ENCODE peak calls at places on chromosomes 7 and 10, in ten cellular contexts. One of them, this sample, is unnamed.

GRCh38 chr7:134701272-134701671 is 54.6 kb downstream of the BPGM start:
- DNase-seq in IMR-90: peak; percentile 42
- DNase-seq in HFFc6: peak; percentile 50
- DNase-seq in GM10248: peak; percentile 29
- DNase-seq in CD8-positive, alpha-beta T cell: peak; percentile 38
- DNase-seq in ovary: no peak
- DNase-seq in PC-3: peak; percentile 62
- DNase-seq in GM20000: peak; percentile 42
- DNase-seq in GM13977: peak; percentile 50
- DNase-seq in astrocyte: no peak
- DNase-seq in this sample: no peak

GRCh38 chr7:116502201-116503096 is 2.9 kb downstream of the CAV2 start:
- DNase-seq in IMR-90: no peak
- DNase-seq in HFFc6: no peak
- DNase-seq in GM10248: no peak
- DNase-seq in CD8-positive, alpha-beta T cell: no peak
- DNase-seq in ovary: no peak
- DNase-seq in PC-3: no peak
- DNase-seq in GM20000: no peak
- DNase-seq in GM13977: no peak
- DNase-seq in astrocyte: no peak
- DNase-seq in this sample: no peak

GRCh38 chr10:5545778-5546710 is 21.3 kb downstream of the CALML3 start:
- DNase-seq in IMR-90: peak; percentile 97
- DNase-seq in HFFc6: peak; percentile 38
- DNase-seq in GM10248: no peak
- DNase-seq in CD8-positive, alpha-beta T cell: no peak
- DNase-seq in ovary: no peak
- DNase-seq in PC-3: peak; percentile 60
- DNase-seq in GM20000: no peak
- DNase-seq in GM13977: no peak
- DNase-seq in astrocyte: peak; percentile 87
- DNase-seq in this sample: no peak

GRCh38 chr7:6637544-6638229 is 569 bp downstream of the ZNF316 start:
- DNase-seq in IMR-90: peak; percentile 8
- DNase-seq in HFFc6: no peak
- DNase-seq in GM10248: peak; percentile 92
- DNase-seq in CD8-positive, alpha-beta T cell: peak; percentile 68
- DNase-seq in ovary: no peak
- DNase-seq in PC-3: peak; percentile 14
- DNase-seq in GM20000: peak; percentile 97
- DNase-seq in GM13977: peak; percentile 96
- DNase-seq in astrocyte: peak; percentile 6
- DNase-seq in this sample: peak; percentile 68

GRCh38 chr7:36036590-36036989 is 116.5 kb upstream of the EEPD1 start:
- DNase-seq in IMR-90: no peak
- DNase-seq in HFFc6: peak; percentile 12
- DNase-seq in GM10248: no peak
- DNase-seq in CD8-positive, alpha-beta T cell: no peak
- DNase-seq in ovary: no peak
- DNase-seq in PC-3: peak; percentile 66
- DNase-seq in GM20000: no peak
- DNase-seq in GM13977: no peak
- DNase-seq in astrocyte: no peak
- DNase-seq in this sample: no peak

GRCh38 chr10:1411451-1411850 is 325.9 kb downstream of the ADARB2 start:
- DNase-seq in IMR-90: no peak
- DNase-seq in HFFc6: no peak
- DNase-seq in GM10248: no peak
- DNase-seq in CD8-positive, alpha-beta T cell: no peak
- DNase-seq in ovary: no peak
- DNase-seq in PC-3: no peak
- DNase-seq in GM20000: no peak
- DNase-seq in GM13977: no peak
- DNase-seq in astrocyte: no peak
- DNase-seq in this sample: no peak

GRCh38 chr10:5047912-5048628 is 44.4 kb upstream of the AKR1C2 start:
- DNase-seq in IMR-90: peak; percentile 37
- DNase-seq in HFFc6: peak; percentile 15
- DNase-seq in GM10248: no peak
- DNase-seq in CD8-positive, alpha-beta T cell: no peak
- DNase-seq in ovary: no peak
- DNase-seq in PC-3: peak; percentile 49
- DNase-seq in GM20000: no peak
- DNase-seq in GM13977: no peak
- DNase-seq in astrocyte: no peak
- DNase-seq in this sample: no peak

GRCh38 chr7:50564630-50565558 is at the start of gene DDC:
- DNase-seq in IMR-90: no peak
- DNase-seq in HFFc6: no peak
- DNase-seq in GM10248: peak; percentile 2
- DNase-seq in CD8-positive, alpha-beta T cell: no peak
- DNase-seq in ovary: no peak
- DNase-seq in PC-3: no peak
- DNase-seq in GM20000: no peak
- DNase-seq in GM13977: no peak
- DNase-seq in astrocyte: no peak
- DNase-seq in this sample: no peak

GRCh38 chr10:90602815-90603600 is 254.8 kb downstream of the HTR7 start:
- DNase-seq in IMR-90: no peak
- DNase-seq in HFFc6: no peak
- DNase-seq in GM10248: no peak
- DNase-seq in CD8-positive, alpha-beta T cell: no peak
- DNase-seq in ovary: no peak
- DNase-seq in PC-3: peak; percentile 40
- DNase-seq in GM20000: no peak
- DNase-seq in GM13977: no peak
- DNase-seq in astrocyte: peak; percentile 74
- DNase-seq in this sample: no peak

GRCh38 chr7:127873151-127873550 is 158.1 kb downstream of the LRRC4 start:
- DNase-seq in IMR-90: no peak
- DNase-seq in HFFc6: no peak
- DNase-seq in GM10248: no peak
- DNase-seq in CD8-positive, alpha-beta T cell: no peak
- DNase-seq in ovary: no peak
- DNase-seq in PC-3: no peak
- DNase-seq in GM20000: no peak
- DNase-seq in GM13977: no peak
- DNase-seq in astrocyte: no peak
- DNase-seq in this sample: no peak

GRCh38 chr10:127563718-127564553 is 14.8 kb downstream of the NPS start:
- DNase-seq in IMR-90: no peak
- DNase-seq in HFFc6: no peak
- DNase-seq in GM10248: peak; percentile 41
- DNase-seq in CD8-positive, alpha-beta T cell: no peak
- DNase-seq in ovary: no peak
- DNase-seq in PC-3: peak; percentile 12
- DNase-seq in GM20000: peak; percentile 34
- DNase-seq in GM13977: no peak
- DNase-seq in astrocyte: no peak
- DNase-seq in this sample: no peak

GRCh38 chr7:137927386-137927785 is 74.5 kb downstream of the CREB3L2 start:
- DNase-seq in IMR-90: no peak
- DNase-seq in HFFc6: no peak
- DNase-seq in GM10248: no peak
- DNase-seq in CD8-positive, alpha-beta T cell: no peak
- DNase-seq in ovary: no peak
- DNase-seq in PC-3: no peak
- DNase-seq in GM20000: no peak
- DNase-seq in GM13977: no peak
- DNase-seq in astrocyte: no peak
- DNase-seq in this sample: no peak

GRCh38 chr7:125661-126060 is 66.7 kb upstream of the FAM20C start:
- DNase-seq in IMR-90: no peak
- DNase-seq in HFFc6: no peak
- DNase-seq in GM10248: no peak
- DNase-seq in CD8-positive, alpha-beta T cell: no peak
- DNase-seq in ovary: no peak
- DNase-seq in PC-3: no peak
- DNase-seq in GM20000: no peak
- DNase-seq in GM13977: no peak
- DNase-seq in astrocyte: no peak
- DNase-seq in this sample: no peak

GRCh38 chr10:72328045-72328828 is 26.5 kb downstream of the DNAJB12 start:
- DNase-seq in IMR-90: peak; percentile 57
- DNase-seq in HFFc6: peak; percentile 47
- DNase-seq in GM10248: no peak
- DNase-seq in CD8-positive, alpha-beta T cell: no peak
- DNase-seq in ovary: peak; percentile 81
- DNase-seq in PC-3: peak; percentile 65
- DNase-seq in GM20000: peak; percentile 52
- DNase-seq in GM13977: no peak
- DNase-seq in astrocyte: no peak
- DNase-seq in this sample: no peak

GRCh38 chr10:119370972-119371703 is 163.8 kb downstream of the GRK5 start:
- DNase-seq in IMR-90: peak; percentile 94
- DNase-seq in HFFc6: peak; percentile 77
- DNase-seq in GM10248: no peak
- DNase-seq in CD8-positive, alpha-beta T cell: no peak
- DNase-seq in ovary: peak; percentile 62
- DNase-seq in PC-3: no peak
- DNase-seq in GM20000: no peak
- DNase-seq in GM13977: no peak
- DNase-seq in astrocyte: peak; percentile 60
- DNase-seq in this sample: no peak

GRCh38 chr10:128178319-128178937 is 52.2 kb upstream of the MKI67 start:
- DNase-seq in IMR-90: peak; percentile 14
- DNase-seq in HFFc6: no peak
- DNase-seq in GM10248: peak; percentile 49
- DNase-seq in CD8-positive, alpha-beta T cell: peak; percentile 44
- DNase-seq in ovary: no peak
- DNase-seq in PC-3: peak; percentile 54
- DNase-seq in GM20000: peak; percentile 36
- DNase-seq in GM13977: peak; percentile 52
- DNase-seq in astrocyte: no peak
- DNase-seq in this sample: no peak

GRCh38 chr7:64183126-64183742 is 23.8 kb upstream of the ZNF735 start:
- DNase-seq in IMR-90: no peak
- DNase-seq in HFFc6: no peak
- DNase-seq in GM10248: no peak
- DNase-seq in CD8-positive, alpha-beta T cell: peak; percentile 45
- DNase-seq in ovary: no peak
- DNase-seq in PC-3: no peak
- DNase-seq in GM20000: no peak
- DNase-seq in GM13977: no peak
- DNase-seq in astrocyte: no peak
- DNase-seq in this sample: no peak

GRCh38 chr7:137934941-137935848 is 66.7 kb downstream of the CREB3L2 start:
- DNase-seq in IMR-90: no peak
- DNase-seq in HFFc6: no peak
- DNase-seq in GM10248: peak; percentile 54
- DNase-seq in CD8-positive, alpha-beta T cell: no peak
- DNase-seq in ovary: no peak
- DNase-seq in PC-3: no peak
- DNase-seq in GM20000: peak; percentile 46
- DNase-seq in GM13977: peak; percentile 51
- DNase-seq in astrocyte: no peak
- DNase-seq in this sample: no peak

GRCh38 chr10:19168584-19168983 is 120.0 kb downstream of the MALRD1 start:
- DNase-seq in IMR-90: no peak
- DNase-seq in HFFc6: no peak
- DNase-seq in GM10248: no peak
- DNase-seq in CD8-positive, alpha-beta T cell: no peak
- DNase-seq in ovary: no peak
- DNase-seq in PC-3: no peak
- DNase-seq in GM20000: no peak
- DNase-seq in GM13977: no peak
- DNase-seq in astrocyte: no peak
- DNase-seq in this sample: no peak
- TF ChIP-seq CTCF in IMR-90: peak; percentile 21
- TF ChIP-seq CTCF in HFFc6: no peak
- TF ChIP-seq CTCF in GM10248: no peak
- TF ChIP-seq CTCF in CD8-positive, alpha-beta T cell: no peak
- TF ChIP-seq CTCF in ovary: no peak
- TF ChIP-seq CTCF in PC-3: peak; percentile 42
- TF ChIP-seq CTCF in GM20000: no peak
- TF ChIP-seq CTCF in GM13977: no peak
- TF ChIP-seq CTCF in astrocyte: no peak
- TF ChIP-seq CTCF in this sample: no peak

DNA sequence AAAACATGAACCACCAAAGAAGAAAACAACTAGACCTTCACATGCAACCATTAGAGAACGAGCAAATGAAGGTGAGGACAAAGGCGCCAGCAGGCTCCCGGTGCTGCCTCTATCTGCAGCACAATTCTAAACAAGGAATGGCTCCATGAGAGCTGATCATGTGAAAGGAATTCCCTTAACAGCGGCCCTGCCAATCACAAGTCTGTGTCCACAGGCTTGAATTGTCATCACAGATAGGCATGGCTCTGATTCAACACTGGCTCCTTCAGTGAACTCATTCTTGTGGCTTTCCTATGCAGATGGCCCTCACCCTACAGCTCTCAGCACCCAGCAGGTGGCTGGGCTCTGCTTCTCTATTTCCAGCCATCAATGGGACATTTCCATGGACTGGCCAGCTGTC is 36.3 kb downstream of the LAMB1 start:
- DNase-seq in IMR-90: peak; percentile 85
- DNase-seq in HFFc6: peak; percentile 83
- DNase-seq in GM10248: no peak
- DNase-seq in CD8-positive, alpha-beta T cell: no peak
- DNase-seq in ovary: no peak
- DNase-seq in PC-3: peak; percentile 89
- DNase-seq in GM20000: no peak
- DNase-seq in GM13977: no peak
- DNase-seq in astrocyte: peak; percentile 94
- DNase-seq in this sample: no peak
- TF ChIP-seq CTCF in IMR-90: no peak
- TF ChIP-seq CTCF in HFFc6: no peak
- TF ChIP-seq CTCF in GM10248: no peak
- TF ChIP-seq CTCF in CD8-positive, alpha-beta T cell: no peak
- TF ChIP-seq CTCF in ovary: no peak
- TF ChIP-seq CTCF in PC-3: no peak
- TF ChIP-seq CTCF in GM20000: no peak
- TF ChIP-seq CTCF in GM13977: no peak
- TF ChIP-seq CTCF in astrocyte: peak; percentile 13
- TF ChIP-seq CTCF in this sample: no peak

GRCh38 chr7:73971701-73972341 is 56.2 kb upstream of the ELN start:
- DNase-seq in IMR-90: no peak
- DNase-seq in HFFc6: no peak
- DNase-seq in GM10248: no peak
- DNase-seq in CD8-positive, alpha-beta T cell: no peak
- DNase-seq in ovary: no peak
- DNase-seq in PC-3: peak; percentile 43
- DNase-seq in GM20000: no peak
- DNase-seq in GM13977: no peak
- DNase-seq in astrocyte: no peak
- DNase-seq in this sample: no peak
- TF ChIP-seq CTCF in IMR-90: no peak
- TF ChIP-seq CTCF in HFFc6: no peak
- TF ChIP-seq CTCF in GM10248: no peak
- TF ChIP-seq CTCF in CD8-positive, alpha-beta T cell: no peak
- TF ChIP-seq CTCF in ovary: no peak
- TF ChIP-seq CTCF in PC-3: peak; percentile 53
- TF ChIP-seq CTCF in GM20000: no peak
- TF ChIP-seq CTCF in GM13977: no peak
- TF ChIP-seq CTCF in astrocyte: no peak
- TF ChIP-seq CTCF in this sample: no peak

DNA sequence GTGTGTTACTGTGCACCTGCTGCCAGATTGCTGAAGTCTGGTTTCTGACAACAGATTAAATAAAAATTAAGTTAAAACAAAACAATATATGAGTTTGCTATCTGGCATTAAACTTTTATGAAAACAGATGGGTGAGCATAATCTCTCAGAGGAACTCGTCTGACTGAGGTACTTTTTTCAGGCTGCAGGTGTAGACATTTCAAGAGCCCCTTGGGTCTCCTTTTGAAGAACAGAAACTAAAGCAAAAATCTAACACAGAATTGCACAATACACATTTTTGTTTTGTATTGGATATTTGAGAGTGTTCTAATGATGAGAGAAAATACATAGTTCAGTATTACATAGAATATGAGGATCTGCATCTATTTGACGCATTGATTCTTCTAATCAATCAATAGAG is 1120.8 kb downstream of the SORCS3 start:
- DNase-seq in IMR-90: no peak
- DNase-seq in HFFc6: no peak
- DNase-seq in GM10248: no peak
- DNase-seq in CD8-positive, alpha-beta T cell: no peak
- DNase-seq in ovary: no peak
- DNase-seq in PC-3: no peak
- DNase-seq in GM20000: no peak
- DNase-seq in GM13977: no peak
- DNase-seq in astrocyte: no peak
- DNase-seq in this sample: no peak
- TF ChIP-seq CTCF in IMR-90: no peak
- TF ChIP-seq CTCF in HFFc6: no peak
- TF ChIP-seq CTCF in GM10248: no peak
- TF ChIP-seq CTCF in CD8-positive, alpha-beta T cell: no peak
- TF ChIP-seq CTCF in ovary: no peak
- TF ChIP-seq CTCF in PC-3: no peak
- TF ChIP-seq CTCF in GM20000: no peak
- TF ChIP-seq CTCF in GM13977: no peak
- TF ChIP-seq CTCF in astrocyte: no peak
- TF ChIP-seq CTCF in this sample: no peak

This sample was measured in activated B cell treated with CpG ODN at 0.5 μM for 24 hours.